ENCODE peak calls at places on chromosomes 1 and 21, in four cellular contexts. One of them, this sample, is unnamed.

GRCh38 chr1:40140211-40140709 is 20.9 kb upstream of the RLF start:
- DNase-seq in H1: no peak
- DNase-seq in NT2/D1: no peak
- DNase-seq in HEK293T: no peak
- DNase-seq in this sample: no peak

GRCh38 chr1:201321826-201322390 is 38.6 kb downstream of the PKP1 start:
- DNase-seq in H1: no peak
- DNase-seq in NT2/D1: no peak
- DNase-seq in HEK293T: no peak
- DNase-seq in this sample: no peak

GRCh38 chr1:205827623-205828022 is 14.6 kb upstream of the SLC41A1 start:
- DNase-seq in H1: no peak
- DNase-seq in NT2/D1: no peak
- DNase-seq in HEK293T: no peak
- DNase-seq in this sample: no peak

GRCh38 chr1:157347508-157347907 is 204.8 kb downstream of the FCRL5 start:
- DNase-seq in H1: no peak
- DNase-seq in NT2/D1: no peak
- DNase-seq in HEK293T: no peak
- DNase-seq in this sample: no peak

GRCh38 chr21:33089439-33089838 is 19.5 kb downstream of the OLIG1 start:
- DNase-seq in H1: no peak
- DNase-seq in NT2/D1: no peak
- DNase-seq in HEK293T: no peak
- DNase-seq in this sample: no peak

GRCh38 chr1:53460666-53461328 is 1.6 kb downstream of the DMRTB1 start:
- DNase-seq in H1: no peak
- DNase-seq in NT2/D1: no peak
- DNase-seq in HEK293T: no peak
- DNase-seq in this sample: no peak

GRCh38 chr1:59125154-59125553 is 171.7 kb upstream of the FGGY start:
- DNase-seq in H1: no peak
- DNase-seq in NT2/D1: no peak
- DNase-seq in HEK293T: no peak
- DNase-seq in this sample: no peak

GRCh38 chr1:244709076-244709475 is 56.1 kb downstream of the DESI2 start:
- DNase-seq in H1: no peak
- DNase-seq in NT2/D1: no peak
- DNase-seq in HEK293T: no peak
- DNase-seq in this sample: no peak

GRCh38 chr1:38803647-38804046 is 55.9 kb downstream of the RRAGC start:
- DNase-seq in H1: no peak
- DNase-seq in NT2/D1: no peak
- DNase-seq in HEK293T: no peak
- DNase-seq in this sample: no peak

GRCh38 chr1:203871114-203871875 is 9.9 kb downstream of the SNRPE start:
- DNase-seq in H1: peak
- DNase-seq in NT2/D1: peak
- DNase-seq in HEK293T: peak
- DNase-seq in this sample: no peak

GRCh38 chr1:110602466-110602865 is 3.7 kb downstream of the KCNA2 start:
- DNase-seq in H1: no peak
- DNase-seq in NT2/D1: no peak
- DNase-seq in HEK293T: no peak
- DNase-seq in this sample: no peak

GRCh38 chr1:57470028-57470427 is 46.2 kb upstream of the DAB1 start:
- DNase-seq in H1: no peak
- DNase-seq in NT2/D1: no peak
- DNase-seq in HEK293T: no peak
- DNase-seq in this sample: no peak

GRCh38 chr1:17235135-17235880 is 13.6 kb upstream of the PADI3 start:
- DNase-seq in H1: no peak
- DNase-seq in NT2/D1: no peak
- DNase-seq in HEK293T: no peak
- DNase-seq in this sample: no peak

GRCh38 chr1:184287001-184287400 is 99.8 kb upstream of the C1orf21 start:
- DNase-seq in H1: no peak
- DNase-seq in NT2/D1: no peak
- DNase-seq in HEK293T: no peak
- DNase-seq in this sample: no peak

GRCh38 chr1:169821500-169821899 is 26.8 kb upstream of the METTL18 start:
- DNase-seq in H1: no peak
- DNase-seq in NT2/D1: no peak
- DNase-seq in HEK293T: no peak
- DNase-seq in this sample: no peak

GRCh38 chr1:71093938-71094337 is 13.1 kb upstream of the ZRANB2 start:
- DNase-seq in H1: no peak
- DNase-seq in NT2/D1: no peak
- DNase-seq in HEK293T: peak
- DNase-seq in this sample: no peak

GRCh38 chr21:33682992-33683627 is 40.8 kb downstream of the ITSN1 start:
- DNase-seq in H1: peak
- DNase-seq in NT2/D1: peak
- DNase-seq in HEK293T: no peak
- DNase-seq in this sample: no peak

GRCh38 chr1:223147858-223148257 is 4.8 kb upstream of the TLR5 start:
- DNase-seq in H1: no peak
- DNase-seq in NT2/D1: no peak
- DNase-seq in HEK293T: no peak
- DNase-seq in this sample: no peak

GRCh38 chr1:235883261-235883927 is 16.7 kb upstream of the LYST start:
- DNase-seq in H1: no peak
- DNase-seq in NT2/D1: no peak
- DNase-seq in HEK293T: no peak
- DNase-seq in this sample: peak

GRCh38 chr1:226217273-226217672 is 6.2 kb upstream of the MIXL1 start:
- DNase-seq in H1: no peak
- DNase-seq in NT2/D1: no peak
- DNase-seq in HEK293T: no peak
- DNase-seq in this sample: no peak

DNA sequence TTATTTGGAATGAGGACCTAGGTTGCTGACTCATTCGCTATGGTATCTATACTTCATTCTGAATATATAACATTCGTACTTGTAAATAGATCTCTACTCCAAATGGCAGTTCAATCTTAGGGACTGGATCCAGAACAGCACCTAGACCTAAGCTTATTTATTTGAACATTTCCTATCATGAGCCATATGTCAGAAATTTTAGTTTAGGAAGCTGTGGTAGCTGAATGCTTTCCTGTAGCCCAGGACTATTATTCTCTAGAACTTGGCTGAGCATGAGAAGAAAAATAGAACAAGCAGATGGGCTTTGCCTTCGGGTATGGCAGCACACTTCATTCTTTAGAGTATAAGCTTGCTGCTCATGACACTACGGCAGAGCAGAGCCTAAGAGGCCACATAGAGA is 1114.4 kb upstream of the B3GALT2 start:
- DNase-seq in H1: no peak
- DNase-seq in NT2/D1: no peak
- DNase-seq in HEK293T: no peak
- DNase-seq in this sample: no peak
- TF ChIP-seq SUZ12 in H1: no peak
- TF ChIP-seq SUZ12 in NT2/D1: no peak
- TF ChIP-seq SUZ12 in HEK293T: no peak
- TF ChIP-seq SUZ12 in this sample: no peak

DNA sequence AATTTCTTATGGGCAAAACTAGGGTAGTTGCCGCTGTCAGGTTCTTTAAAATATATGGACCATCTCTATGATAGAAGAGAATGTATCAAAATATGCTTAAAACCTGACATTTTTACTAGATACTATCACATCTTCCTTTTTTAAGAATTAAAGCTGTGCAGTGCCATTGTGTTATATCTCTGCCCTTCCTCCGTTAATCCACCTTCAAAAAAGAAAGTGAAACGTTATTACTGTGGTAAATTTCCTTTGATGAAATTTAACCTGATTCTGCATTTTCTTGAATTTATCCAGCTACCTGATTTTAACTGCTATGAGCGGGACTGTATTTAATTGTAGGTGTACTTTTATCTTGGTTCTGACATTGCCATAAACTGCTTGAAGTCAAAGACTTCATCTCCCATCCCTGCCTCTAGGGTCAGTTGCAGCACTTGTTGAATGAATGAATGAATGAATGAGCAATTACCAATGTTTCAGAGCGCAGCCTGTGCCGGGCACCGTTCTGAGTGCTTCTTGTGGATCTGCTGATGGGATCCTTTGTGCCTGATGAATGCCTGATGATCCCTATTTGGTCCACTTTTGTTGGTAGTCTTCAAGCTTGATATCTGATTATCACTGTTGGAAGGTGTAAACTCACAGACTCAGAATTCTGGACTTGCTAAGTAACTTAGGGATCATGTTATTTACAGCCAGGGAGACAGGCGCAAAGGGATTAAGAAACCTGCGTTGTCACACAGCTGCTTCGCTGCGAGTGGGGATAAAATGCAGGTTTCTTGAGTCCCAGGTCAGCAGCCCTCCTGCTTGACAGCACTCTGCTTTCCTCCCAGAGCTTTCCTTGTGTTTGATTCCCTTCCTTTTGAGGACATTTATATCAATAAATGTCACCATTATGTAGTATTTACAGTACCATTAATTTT is 30.1 kb downstream of the SMYD2 start:
- DNase-seq in H1: no peak
- DNase-seq in NT2/D1: no peak
- DNase-seq in HEK293T: no peak
- DNase-seq in this sample: no peak
- TF ChIP-seq SUZ12 in H1: no peak
- TF ChIP-seq SUZ12 in NT2/D1: no peak
- TF ChIP-seq SUZ12 in HEK293T: no peak
- TF ChIP-seq SUZ12 in this sample: no peak

DNA sequence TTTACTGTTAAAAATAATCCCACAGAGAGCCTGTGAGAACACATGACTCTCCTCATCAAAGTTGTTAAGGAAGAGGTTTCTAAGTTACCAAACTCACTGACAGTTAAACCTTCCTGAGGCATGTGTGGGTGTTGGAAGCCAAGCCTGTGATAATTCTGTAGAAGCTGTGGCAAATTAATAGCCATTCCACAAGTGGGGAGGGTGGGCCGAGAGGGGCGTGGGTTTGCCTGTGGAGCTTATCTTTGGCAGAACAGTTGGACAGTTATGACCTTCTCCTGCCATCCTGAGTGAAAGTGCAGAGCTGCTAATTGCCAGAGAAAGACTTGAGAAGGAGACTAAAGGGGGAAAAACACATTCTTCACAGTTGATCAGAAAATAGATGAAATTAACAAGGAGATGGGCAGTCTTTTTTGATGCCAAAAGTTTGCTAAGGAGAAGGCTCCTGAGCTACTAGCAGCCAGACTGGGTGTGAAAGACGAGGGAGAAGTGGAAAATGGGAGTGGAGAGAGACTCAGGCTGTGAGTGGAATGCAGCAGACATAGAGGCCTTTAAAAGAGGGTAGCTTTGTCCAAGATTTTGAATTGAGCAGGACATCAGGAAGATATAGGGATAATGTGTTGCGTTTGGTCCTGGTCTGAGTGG is 1.6 kb upstream of the PLA2G2C start:
- DNase-seq in H1: no peak
- DNase-seq in NT2/D1: no peak
- DNase-seq in HEK293T: no peak
- DNase-seq in this sample: no peak
- TF ChIP-seq SUZ12 in H1: no peak
- TF ChIP-seq SUZ12 in NT2/D1: no peak
- TF ChIP-seq SUZ12 in HEK293T: no peak
- TF ChIP-seq SUZ12 in this sample: no peak

GRCh38 chr21:34968414-34969333 is 80.4 kb downstream of the RUNX1 start:
- DNase-seq in H1: no peak
- DNase-seq in NT2/D1: no peak
- DNase-seq in HEK293T: no peak
- DNase-seq in this sample: no peak
- TF ChIP-seq SUZ12 in H1: no peak
- TF ChIP-seq SUZ12 in NT2/D1: no peak
- TF ChIP-seq SUZ12 in HEK293T: no peak
- TF ChIP-seq SUZ12 in this sample: no peak

GRCh38 chr1:14184346-14184963 is 414.0 kb upstream of the KAZN start:
- DNase-seq in H1: no peak
- DNase-seq in NT2/D1: no peak
- DNase-seq in HEK293T: no peak
- DNase-seq in this sample: no peak
- TF ChIP-seq SUZ12 in H1: no peak
- TF ChIP-seq SUZ12 in NT2/D1: no peak
- TF ChIP-seq SUZ12 in HEK293T: no peak
- TF ChIP-seq SUZ12 in this sample: no peak

DNA sequence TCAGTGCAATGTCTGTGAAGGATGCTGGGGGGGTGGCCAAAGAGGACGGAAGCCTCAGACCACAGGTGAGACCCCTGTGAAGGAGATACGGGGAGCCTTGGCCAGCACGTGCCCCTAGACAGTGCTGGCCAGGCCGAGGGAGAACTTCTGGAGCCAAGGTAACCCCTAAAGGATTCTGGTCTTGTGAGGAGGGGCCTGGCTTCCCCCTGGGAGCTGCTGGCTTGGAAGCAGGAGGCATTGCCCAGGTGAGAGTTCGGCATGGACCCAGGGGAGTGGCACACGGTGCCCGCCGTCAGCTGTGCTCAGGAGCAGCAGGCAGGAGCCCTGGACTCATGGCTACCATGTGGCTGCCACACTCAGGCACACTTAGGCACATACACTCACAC is 1.3 kb upstream of the COL6A2 start:
- DNase-seq in H1: no peak
- DNase-seq in NT2/D1: no peak
- DNase-seq in HEK293T: no peak
- DNase-seq in this sample: no peak
- TF ChIP-seq SUZ12 in H1: no peak
- TF ChIP-seq SUZ12 in NT2/D1: no peak
- TF ChIP-seq SUZ12 in HEK293T: no peak
- TF ChIP-seq SUZ12 in this sample: no peak

DNA sequence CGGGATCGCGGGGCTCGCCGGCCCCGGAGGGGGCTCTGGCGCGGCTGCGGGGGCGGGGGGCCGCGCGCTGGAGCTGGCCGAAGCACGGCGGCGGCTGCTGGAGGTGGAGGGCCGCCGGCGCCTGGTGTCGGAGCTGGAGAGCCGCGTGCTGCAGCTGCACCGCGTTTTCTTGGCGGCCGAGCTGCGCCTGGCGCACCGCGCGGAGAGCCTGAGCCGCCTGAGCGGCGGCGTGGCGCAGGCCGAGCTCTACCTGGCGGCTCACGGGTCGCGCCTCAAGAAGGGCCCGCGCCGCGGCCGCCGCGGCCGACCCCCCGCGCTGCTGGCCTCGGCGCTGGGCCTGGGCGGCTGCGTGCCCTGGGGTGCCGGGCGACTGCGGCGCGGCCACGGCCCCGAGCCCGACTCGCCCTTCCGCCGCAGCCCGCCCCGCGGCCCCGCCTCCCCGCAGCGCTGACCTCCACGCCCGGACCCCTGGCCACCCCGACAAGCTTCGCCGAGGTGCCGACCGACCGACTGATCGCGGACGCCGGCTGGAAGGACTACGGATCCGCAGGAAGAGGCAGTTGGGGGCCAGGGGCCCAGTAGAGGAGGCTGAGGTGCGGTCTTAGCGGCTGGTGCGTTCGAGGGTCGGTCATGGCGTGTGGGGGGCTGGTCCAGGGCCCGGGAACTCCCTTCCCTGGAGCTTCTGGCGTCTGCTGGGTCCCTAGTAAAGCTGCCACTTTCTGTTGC is 691 bp downstream of the TRNP1 start:
- DNase-seq in H1: no peak
- DNase-seq in NT2/D1: no peak
- DNase-seq in HEK293T: peak
- DNase-seq in this sample: no peak
- TF ChIP-seq SUZ12 in H1: no peak
- TF ChIP-seq SUZ12 in NT2/D1: no peak
- TF ChIP-seq SUZ12 in HEK293T: no peak
- TF ChIP-seq SUZ12 in this sample: no peak

This sample was measured in GM12878.